ENCODE peak calls at places on chromosome 4, in nine cellular contexts. P, C, X, Q, O, T, W, R and E are unnamed samples.

GRCh38 chr4:184409911-184410692 is 64.2 kb downstream of the IRF2 start:
- DNase-seq in P (no peak), W (peak), O (peak), R (no peak), T (no peak), C (peak), Q (peak), X (no peak), E (no peak)

GRCh38 chr4:87849612-87850011 is 16.8 kb downstream of the MEPE start:
- DNase-seq in W (no peak), C (no peak), P (no peak), R (no peak), Q (no peak), T (peak), O (no peak), X (no peak), E (peak)

GRCh38 chr4:169305651-169306050 is 34.9 kb upstream of the SH3RF1 start:
- DNase-seq in W (no peak), T (no peak), Q (no peak), C (no peak), P (no peak), X (no peak), R (no peak), O (no peak), E (no peak)

GRCh38 chr4:78666830-78667258 is 109.3 kb upstream of the BMP2K start:
- DNase-seq in P (no peak), W (no peak), Q (no peak), T (no peak), O (no peak), C (no peak), X (no peak), R (no peak), E (peak)

GRCh38 chr4:27429260-27429970 is 568.8 kb downstream of the STIM2 start:
- DNase-seq in C (no peak), T (no peak), O (no peak), R (no peak), W (no peak), Q (no peak), X (no peak), P (no peak), E (no peak)

GRCh38 chr4:142614621-142615323 is 231.3 kb downstream of the INPP4B start:
- DNase-seq in O (no peak), P (no peak), R (no peak), W (no peak), X (no peak), C (no peak), Q (no peak), T (no peak), E (no peak)

GRCh38 chr4:158162637-158163036 is 10.2 kb downstream of the GASK1B start:
- DNase-seq in C (no peak), T (no peak), X (no peak), O (no peak), Q (no peak), W (no peak), P (no peak), R (peak), E (no peak)

GRCh38 chr4:168636040-168636439 is 139.2 kb downstream of the PALLD start:
- DNase-seq in T (no peak), W (no peak), C (no peak), P (no peak), Q (no peak), R (no peak), X (no peak), O (no peak), E (no peak)

GRCh38 chr4:47929682-47930201 is 15.4 kb upstream of the NFXL1 start:
- DNase-seq in X (no peak), P (no peak), R (no peak), O (no peak), T (no peak), W (no peak), C (no peak), Q (no peak), E (no peak)

GRCh38 chr4:188201851-188202250 is 62.6 kb downstream of the TRIML1 start:
- DNase-seq in W (no peak), X (no peak), P (no peak), O (no peak), C (no peak), T (no peak), Q (no peak), R (no peak), E (no peak)

GRCh38 chr4:42768125-42768748 is 111.3 kb upstream of the ATP8A1 start:
- DNase-seq in R (no peak), W (no peak), Q (no peak), C (peak), X (no peak), O (no peak), T (no peak), P (no peak), E (no peak)

GRCh38 chr4:157818946-157819692 is 353.7 kb downstream of the GASK1B start:
- DNase-seq in R (no peak), O (no peak), P (no peak), X (no peak), T (no peak), W (no peak), Q (no peak), C (no peak), E (no peak)

GRCh38 chr4:165874072-165874798 is 1.2 kb downstream of the TLL1 start:
- DNase-seq in Q (peak), C (no peak), O (no peak), P (no peak), W (no peak), R (no peak), X (no peak), T (no peak), E (no peak)

GRCh38 chr4:165199722-165200121 is 7.6 kb upstream of the KLHL2 start:
- DNase-seq in R (no peak), Q (no peak), W (no peak), O (no peak), T (no peak), C (no peak), P (no peak), X (no peak), E (no peak)

GRCh38 chr4:168832746-168833575 is 177.1 kb downstream of the CBR4 start:
- DNase-seq in X (no peak), W (no peak), O (peak), C (peak), R (no peak), P (no peak), T (no peak), Q (peak), E (no peak)

GRCh38 chr4:39083164-39083563 is 21.1 kb downstream of the KLHL5 start:
- DNase-seq in R (no peak), O (no peak), Q (no peak), W (no peak), P (no peak), T (no peak), X (no peak), C (no peak), E (no peak)

GRCh38 chr4:64271601-64272081 is 137.6 kb downstream of the TECRL start:
- DNase-seq in W (no peak), R (no peak), Q (no peak), C (no peak), T (no peak), P (no peak), O (no peak), X (no peak), E (no peak)

GRCh38 chr4:73068496-73069337 is 799 bp downstream of the COX18 start:
- DNase-seq in P (no peak), O (no peak), X (no peak), R (no peak), C (no peak), T (no peak), W (no peak), Q (no peak), E (peak)

GRCh38 chr4:98293089-98293887 is 32.1 kb downstream of the RAP1GDS1 start:
- DNase-seq in X (no peak), T (no peak), O (no peak), C (no peak), R (no peak), W (no peak), Q (no peak), P (no peak), E (no peak)

GRCh38 chr4:121072836-121073362 is 564 bp upstream of the NDNF start:
- DNase-seq in W (peak), R (no peak), X (no peak), Q (peak), C (no peak), P (no peak), T (no peak), O (peak), E (no peak)

GRCh38 chr4:171847751-171848150 is 34.5 kb downstream of the GALNTL6 start:
- DNase-seq in O (no peak), X (no peak), Q (no peak), R (no peak), C (no peak), P (no peak), W (no peak), T (no peak), E (no peak)

GRCh38 chr4:90241008-90241407 is 113.8 kb downstream of the CCSER1 start:
- DNase-seq in C (no peak), T (no peak), W (no peak), Q (no peak), X (no peak), O (no peak), R (no peak), P (no peak), E (no peak)

GRCh38 chr4:103098746-103099421 is 750 bp downstream of the BDH2 start:
- DNase-seq in C (no peak), W (no peak), T (no peak), Q (no peak), R (no peak), O (no peak), X (no peak), P (no peak), E (no peak)

GRCh38 chr4:56871357-56871993 is 36.2 kb upstream of the REST start:
- DNase-seq in R (no peak), X (no peak), W (no peak), T (no peak), Q (no peak), C (no peak), O (no peak), P (no peak), E (no peak)

GRCh38 chr4:124183926-124184325 is 528.6 kb downstream of the ANKRD50 start:
- DNase-seq in T (no peak), X (no peak), O (no peak), P (no peak), W (no peak), C (no peak), R (no peak), Q (no peak), E (no peak)

DNA sequence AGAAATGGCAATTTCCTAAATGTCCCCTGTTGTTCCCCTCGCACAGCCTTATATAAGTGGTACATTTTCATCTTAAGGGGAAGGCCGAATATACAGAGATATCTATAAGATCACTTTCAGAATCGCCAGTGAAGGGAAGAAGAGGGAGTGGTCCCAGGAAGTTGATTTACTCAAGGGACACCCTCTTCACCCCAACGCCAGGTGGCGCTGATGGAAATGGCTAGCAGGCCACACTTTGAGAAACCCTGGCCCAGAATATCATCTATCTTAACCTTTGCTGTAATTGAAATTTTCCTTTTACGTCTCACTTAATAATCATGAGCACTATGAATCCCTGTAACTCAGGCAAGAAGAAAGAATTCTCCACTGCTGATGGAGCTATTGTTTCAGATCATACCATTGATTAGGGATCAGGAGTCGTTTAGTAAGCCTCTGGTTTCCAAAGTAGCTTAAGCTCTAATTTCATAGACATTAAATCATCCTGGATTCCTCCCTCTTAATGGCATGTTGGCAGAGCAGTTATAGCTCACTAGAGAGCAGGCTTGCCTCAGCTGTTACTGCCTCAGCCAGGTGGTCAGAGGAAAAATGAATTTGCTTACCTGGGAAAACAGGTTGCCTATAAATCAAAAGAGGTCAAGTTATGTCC is 941.3 kb upstream of the TENM3 start:
- DNase-seq in C (peak), P (peak), Q (peak), R (no peak), W (no peak), T (no peak), O (no peak), X (no peak), E (peak)
- TF ChIP-seq CTCF in C (peak), P (peak), Q (peak), R (peak), W (no peak), T (peak), O (no peak), X (no peak), E (peak)

GRCh38 chr4:25632135-25632534 is 23.5 kb upstream of the SLC34A2 start:
- DNase-seq in X (no peak), O (peak), C (no peak), R (no peak), T (peak), W (no peak), P (no peak), Q (no peak), E (no peak)
- TF ChIP-seq CTCF in X (no peak), O (no peak), C (no peak), R (no peak), T (no peak), W (no peak), P (no peak), Q (no peak), E (no peak)

GRCh38 chr4:53709693-53710092 is 118.4 kb upstream of the LNX1 start:
- DNase-seq in O (no peak), R (no peak), X (no peak), T (no peak), W (no peak), C (no peak), Q (no peak), P (no peak), E (no peak)
- TF ChIP-seq CTCF in O (no peak), R (no peak), X (no peak), T (no peak), W (no peak), C (no peak), Q (no peak), P (no peak), E (no peak)

GRCh38 chr4:116362603-116363002 is 722.8 kb downstream of the TRAM1L1 start:
- DNase-seq in R (no peak), X (no peak), Q (no peak), P (no peak), C (no peak), O (no peak), T (no peak), W (no peak), E (no peak)
- TF ChIP-seq CTCF in R (no peak), X (no peak), Q (no peak), P (no peak), C (no peak), O (no peak), T (no peak), W (no peak), E (no peak)

GRCh38 chr4:175705407-175705806 is 106.7 kb downstream of the GPM6A start:
- DNase-seq in T (no peak), C (no peak), W (no peak), R (no peak), Q (no peak), O (no peak), P (no peak), X (no peak), E (no peak)

GRCh38 chr4:175702703-175703102 is 109.4 kb downstream of the GPM6A start:
- DNase-seq in R (no peak), C (no peak), X (no peak), Q (no peak), O (no peak), T (no peak), W (no peak), P (no peak), E (no peak)

GRCh38 chr4:175708739-175709138 is 103.3 kb downstream of the GPM6A start:
- DNase-seq in C (no peak), Q (no peak), P (no peak), O (no peak), R (no peak), T (no peak), W (no peak), X (no peak), E (no peak)

DNA sequence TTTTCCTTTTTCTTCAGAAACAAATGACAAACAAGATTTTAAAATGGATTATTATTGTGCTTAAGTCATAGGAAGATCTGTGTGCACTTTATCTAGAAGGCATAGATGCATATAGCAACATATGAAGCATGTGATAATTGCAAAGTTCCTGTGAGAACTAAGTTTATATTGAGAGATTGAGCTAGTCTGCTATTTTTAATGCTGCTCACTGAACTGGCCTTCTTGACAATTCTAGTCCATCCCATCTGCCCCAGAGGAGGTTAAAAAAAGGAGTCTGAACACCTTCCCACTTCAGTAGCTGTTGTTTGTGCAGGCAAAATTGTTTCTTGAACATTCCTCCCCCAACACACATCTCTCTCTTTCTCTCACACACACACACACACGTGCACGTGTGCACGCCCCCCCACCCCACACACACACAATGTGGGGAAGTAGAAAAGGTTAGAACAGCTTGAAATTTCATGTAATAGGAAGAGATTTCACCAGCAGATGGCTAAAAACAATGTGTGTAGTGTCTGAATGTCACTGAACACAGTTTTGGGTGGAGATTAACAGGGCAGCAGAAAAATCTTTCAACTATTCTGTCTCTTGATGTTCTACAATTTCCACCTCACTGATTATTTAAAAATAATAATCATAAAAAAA is 108.0 kb downstream of the GPM6A start:
- DNase-seq in O (no peak), X (no peak), Q (no peak), T (no peak), W (no peak), R (no peak), C (no peak), P (no peak), E (no peak)
- TF ChIP-seq CTCF in O (no peak), X (no peak), Q (no peak), T (no peak), W (no peak), R (no peak), C (no peak), P (no peak), E (no peak)